ENCODE peak calls at places on chromosomes 11 and 22, in four cellular contexts. C, M, G and Q are unnamed samples. For H3K36me3, the result is how much of the 10 kb centered on the place peaks cover.

GRCh38 chr11:123454060-123454651 is 24.1 kb downstream of the GRAMD1B start:
- DNase-seq in C (no peak), M (peak), G (no peak), Q (no peak)

GRCh38 chr11:103893366-103893765 is 143.1 kb upstream of the DDI1 start:
- DNase-seq in C (no peak), M (no peak), G (no peak), Q (no peak)

GRCh38 chr11:45273509-45273908 is 12.6 kb downstream of the SYT13 start:
- DNase-seq in C (no peak), M (no peak), G (no peak), Q (no peak)

GRCh38 chr11:64251722-64251985 is 324 bp downstream of the PLCB3 start:
- DNase-seq in C (no peak), M (no peak), G (no peak), Q (no peak)

GRCh38 chr22:44363980-44364749 is 51.4 kb upstream of the SHISAL1 start:
- DNase-seq in C (no peak), M (no peak), G (no peak), Q (no peak)

GRCh38 chr11:10414659-10415058 is 40.4 kb upstream of the AMPD3 start:
- DNase-seq in C (no peak), M (no peak), G (no peak), Q (peak)

GRCh38 chr22:42444060-42444904 is 12.1 kb upstream of the NFAM1 start:
- DNase-seq in C (peak), M (peak), G (peak), Q (peak)

GRCh38 chr11:104934594-104934993 is 33.8 kb downstream of the CASP4 start:
- DNase-seq in C (no peak), M (no peak), G (no peak), Q (no peak)

GRCh38 chr11:64092761-64093136 is 57.0 kb downstream of the FLRT1 start:
- DNase-seq in C (no peak), M (no peak), G (no peak), Q (no peak)

GRCh38 chr22:26642465-26643367 is 14.7 kb upstream of the MIAT start:
- DNase-seq in C (no peak), M (peak), G (peak), Q (peak)

GRCh38 chr22:48322907-48323306 is 1504.8 kb downstream of the BRD1 start:
- DNase-seq in C (no peak), M (no peak), G (no peak), Q (no peak)

GRCh38 chr11:23976369-23976768 is 520.5 kb upstream of the LUZP2 start:
- DNase-seq in C (no peak), M (no peak), G (no peak), Q (no peak)

GRCh38 chr11:68140496-68141246 is 19.5 kb upstream of the CHKA start:
- DNase-seq in C (no peak), M (no peak), G (peak), Q (no peak)

GRCh38 chr22:23261900-23262450 is 81.7 kb downstream of the BCR start:
- DNase-seq in C (no peak), M (no peak), G (no peak), Q (no peak)
- H3K36me3 ChIP-seq in C (half or more), M (half or more), G (under half), Q (under half)

GRCh38 chr11:126188332-126189108 is 22.9 kb downstream of the RPUSD4 start:
- DNase-seq in C (no peak), M (no peak), G (no peak), Q (peak)
- H3K4me3 ChIP-seq in C (no peak), M (no peak), G (no peak), Q (no peak)

GRCh38 chr11:88303037-88303436 is 34.5 kb downstream of the CTSC start:
- DNase-seq in C (no peak), M (no peak), G (no peak), Q (peak)
- H3K36me3 ChIP-seq in C (under half), M (under half), G (under half), Q (under half)

GRCh38 chr11:27427183-27427980 is 45.2 kb downstream of the LGR4 start:
- DNase-seq in C (no peak), M (no peak), G (no peak), Q (no peak)
- H3K4me3 ChIP-seq in C (no peak), M (no peak), G (no peak), Q (no peak)